ENCODE peak calls at places on chromosomes 12 and 14, in five cellular contexts. One of them, this sample, is unnamed.

GRCh38 chr12:3820122-3820521 is 53.1 kb downstream of the PARP11 start:
- DNase-seq in neural progenitor cell: no peak
- DNase-seq in SK-N-SH: no peak
- DNase-seq in HCT116: no peak
- DNase-seq in fibroblast of lung: peak; percentile 17
- DNase-seq in this sample: no peak

GRCh38 chr14:105919458-105920150 is 393.2 kb downstream of the TMEM121 start:
- DNase-seq in fibroblast of lung: no peak
- DNase-seq in HCT116: no peak
- DNase-seq in neural progenitor cell: no peak
- DNase-seq in SK-N-SH: no peak
- DNase-seq in this sample: no peak

GRCh38 chr14:76599556-76599955 is 161.7 kb upstream of the VASH1 start:
- DNase-seq in HCT116: no peak
- DNase-seq in fibroblast of lung: no peak
- DNase-seq in SK-N-SH: no peak
- DNase-seq in neural progenitor cell: no peak
- DNase-seq in this sample: no peak

GRCh38 chr12:26195250-26195640 is at the start of gene SSPN:
- DNase-seq in HCT116: no peak
- DNase-seq in SK-N-SH: peak; percentile 80
- DNase-seq in neural progenitor cell: peak; percentile 62
- DNase-seq in fibroblast of lung: peak; percentile 70
- DNase-seq in this sample: peak; percentile 73

GRCh38 chr14:71629765-71630502 is 302.3 kb upstream of the RGS6 start:
- DNase-seq in SK-N-SH: peak; percentile 72
- DNase-seq in neural progenitor cell: no peak
- DNase-seq in HCT116: no peak
- DNase-seq in fibroblast of lung: no peak
- DNase-seq in this sample: peak; percentile 58

GRCh38 chr12:84912191-84913142 is at the start of gene SLC6A15:
- DNase-seq in neural progenitor cell: peak; percentile 90
- DNase-seq in HCT116: no peak
- DNase-seq in SK-N-SH: peak; percentile 91
- DNase-seq in fibroblast of lung: peak; percentile 93
- DNase-seq in this sample: peak; percentile 86

GRCh38 chr12:112198120-112198733 is 72.9 kb downstream of the TRAFD1 start:
- DNase-seq in HCT116: peak; percentile 41
- DNase-seq in SK-N-SH: peak; percentile 78
- DNase-seq in fibroblast of lung: peak; percentile 61
- DNase-seq in neural progenitor cell: peak; percentile 85
- DNase-seq in this sample: peak; percentile 77

GRCh38 chr12:118645219-118645618 is 268.9 kb downstream of the SUDS3 start:
- DNase-seq in neural progenitor cell: peak; percentile 74
- DNase-seq in SK-N-SH: no peak
- DNase-seq in fibroblast of lung: no peak
- DNase-seq in HCT116: no peak
- DNase-seq in this sample: no peak

GRCh38 chr12:97283297-97283696 is 179.3 kb upstream of the RMST start:
- DNase-seq in neural progenitor cell: peak; percentile 32
- DNase-seq in HCT116: no peak
- DNase-seq in fibroblast of lung: no peak
- DNase-seq in SK-N-SH: peak; percentile 4
- DNase-seq in this sample: no peak

GRCh38 chr14:99733551-99734405 is 49.7 kb downstream of the CYP46A1 start:
- DNase-seq in SK-N-SH: no peak
- DNase-seq in neural progenitor cell: no peak
- DNase-seq in HCT116: no peak
- DNase-seq in fibroblast of lung: no peak
- DNase-seq in this sample: no peak

GRCh38 chr12:51307655-51308593 is 16.1 kb downstream of the BIN2 start:
- DNase-seq in SK-N-SH: no peak
- DNase-seq in HCT116: peak; percentile 35
- DNase-seq in fibroblast of lung: peak; percentile 83
- DNase-seq in neural progenitor cell: no peak
- DNase-seq in this sample: peak; percentile 76

GRCh38 chr14:96098309-96098998 is 59.3 kb downstream of the C14orf132 start:
- DNase-seq in neural progenitor cell: peak; percentile 85
- DNase-seq in fibroblast of lung: peak; percentile 79
- DNase-seq in HCT116: peak; percentile 64
- DNase-seq in SK-N-SH: peak; percentile 70
- DNase-seq in this sample: peak; percentile 77

GRCh38 chr14:70641548-70642312 is at the start of gene TTC9:
- DNase-seq in fibroblast of lung: no peak
- DNase-seq in HCT116: no peak
- DNase-seq in SK-N-SH: peak; percentile 89
- DNase-seq in neural progenitor cell: peak; percentile 78
- DNase-seq in this sample: peak; percentile 52

GRCh38 chr12:87290505-87290904 is 738.7 kb downstream of the C12orf50 start:
- DNase-seq in HCT116: no peak
- DNase-seq in neural progenitor cell: no peak
- DNase-seq in fibroblast of lung: no peak
- DNase-seq in SK-N-SH: no peak
- DNase-seq in this sample: no peak

GRCh38 chr14:93785423-93785822 is 2.9 kb downstream of the PRIMA1 start:
- DNase-seq in neural progenitor cell: no peak
- DNase-seq in SK-N-SH: peak; percentile 57
- DNase-seq in fibroblast of lung: no peak
- DNase-seq in HCT116: no peak
- DNase-seq in this sample: no peak

GRCh38 chr12:76560083-76560491 is 516 bp upstream of the OSBPL8 start:
- DNase-seq in HCT116: no peak
- DNase-seq in SK-N-SH: no peak
- DNase-seq in fibroblast of lung: no peak
- DNase-seq in neural progenitor cell: no peak
- DNase-seq in this sample: no peak

GRCh38 chr12:24759155-24759554 is 189.7 kb downstream of the BCAT1 start:
- DNase-seq in HCT116: no peak
- DNase-seq in SK-N-SH: no peak
- DNase-seq in neural progenitor cell: no peak
- DNase-seq in fibroblast of lung: no peak
- DNase-seq in this sample: peak; percentile 8

GRCh38 chr14:89352976-89353817 is 63.8 kb downstream of the FOXN3 start:
- DNase-seq in fibroblast of lung: no peak
- DNase-seq in neural progenitor cell: no peak
- DNase-seq in SK-N-SH: peak; percentile 48
- DNase-seq in HCT116: no peak
- DNase-seq in this sample: no peak

GRCh38 chr14:102951034-102951433 is 28.6 kb downstream of the AMN start:
- DNase-seq in fibroblast of lung: no peak
- DNase-seq in HCT116: no peak
- DNase-seq in SK-N-SH: no peak
- DNase-seq in neural progenitor cell: no peak
- DNase-seq in this sample: no peak

GRCh38 chr14:68306934-68307758 is 485.7 kb downstream of the ZFP36L1 start:
- DNase-seq in HCT116: peak; percentile 21
- DNase-seq in SK-N-SH: no peak
- DNase-seq in neural progenitor cell: no peak
- DNase-seq in fibroblast of lung: peak; percentile 90
- DNase-seq in this sample: peak; percentile 41

GRCh38 chr14:94542111-94542810 is 19.0 kb upstream of the SERPINA4 start:
- DNase-seq in neural progenitor cell: no peak
- DNase-seq in fibroblast of lung: no peak
- DNase-seq in HCT116: no peak
- DNase-seq in SK-N-SH: no peak
- DNase-seq in this sample: peak; percentile 49

GRCh38 chr14:90301580-90302181 is 30.1 kb downstream of the NRDE2 start:
- DNase-seq in SK-N-SH: peak; percentile 51
- DNase-seq in neural progenitor cell: peak; percentile 15
- DNase-seq in fibroblast of lung: peak; percentile 83
- DNase-seq in HCT116: no peak
- DNase-seq in this sample: peak; percentile 77

GRCh38 chr14:24224618-24225071 is 7.5 kb downstream of the NEDD8 start:
- DNase-seq in SK-N-SH: no peak
- DNase-seq in fibroblast of lung: peak; percentile 27
- DNase-seq in neural progenitor cell: no peak
- DNase-seq in HCT116: no peak
- DNase-seq in this sample: no peak

DNA sequence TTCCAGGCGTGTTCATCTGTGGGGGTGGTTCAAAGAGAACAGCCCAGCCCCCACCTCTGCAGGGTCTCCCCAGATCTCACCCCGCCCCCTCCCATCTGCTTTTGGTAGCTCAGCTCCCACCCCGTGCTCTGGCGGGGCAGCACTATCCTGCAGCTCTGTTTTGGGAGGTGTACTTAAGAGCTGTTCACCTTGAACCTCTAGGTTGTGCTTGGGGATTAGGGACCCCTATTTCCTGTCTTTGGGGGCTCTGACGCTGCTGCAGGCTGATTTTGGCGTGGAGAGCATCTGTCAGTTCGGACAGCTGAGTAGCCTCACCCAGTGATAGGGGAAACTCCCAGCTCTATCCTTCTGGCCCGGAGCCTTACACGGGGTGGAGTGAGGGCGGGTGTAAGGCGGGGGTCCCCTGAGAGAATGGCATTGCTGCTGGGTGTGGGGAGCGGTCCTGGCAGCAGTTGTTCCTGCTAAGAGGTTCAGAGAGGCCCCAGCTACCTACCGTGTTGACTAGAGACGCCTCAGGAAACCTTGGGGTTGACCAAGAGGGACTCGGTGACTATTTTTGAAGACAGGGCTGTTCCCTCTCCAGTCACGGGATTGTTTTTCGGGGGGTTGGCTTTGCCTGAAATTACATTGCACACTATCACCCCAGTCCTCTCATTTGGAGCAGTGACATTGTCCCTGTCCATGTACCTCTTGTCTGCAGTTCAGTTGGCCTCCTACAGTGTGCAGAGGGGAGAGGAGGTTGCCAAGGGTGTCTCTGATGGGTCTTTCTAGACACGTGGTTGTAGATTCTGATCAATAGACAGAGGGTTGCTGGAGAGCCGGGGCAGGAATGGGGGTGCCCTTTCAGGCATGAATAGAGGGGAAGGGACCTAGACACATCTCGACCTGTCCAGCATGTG is 954 bp downstream of the TMEM120B start:
- DNase-seq in SK-N-SH: no peak
- DNase-seq in neural progenitor cell: no peak
- DNase-seq in fibroblast of lung: peak; percentile 22
- DNase-seq in HCT116: no peak
- DNase-seq in this sample: peak; percentile 27
- H3K9ac ChIP-seq in SK-N-SH: peak overlapping the region; percentile 76
- H3K9ac ChIP-seq in neural progenitor cell: no peak overlapping the region
- H3K9ac ChIP-seq in fibroblast of lung: peak overlapping the region; percentile 90
- H3K9ac ChIP-seq in HCT116: peak overlapping the region; percentile 95
- H3K9ac ChIP-seq in this sample: peak overlapping the region; percentile 92

GRCh38 chr14:57869530-57870088 is 3.7 kb upstream of the SLC35F4 start:
- DNase-seq in fibroblast of lung: no peak
- DNase-seq in SK-N-SH: no peak
- DNase-seq in neural progenitor cell: no peak
- DNase-seq in HCT116: no peak
- DNase-seq in this sample: no peak

GRCh38 chr14:57866199-57866755 is 385 bp upstream of the SLC35F4 start:
- DNase-seq in neural progenitor cell: peak; percentile 4
- DNase-seq in SK-N-SH: no peak
- DNase-seq in fibroblast of lung: no peak
- DNase-seq in HCT116: no peak
- DNase-seq in this sample: no peak

GRCh38 chr14:57865450-57866198 is at the start of gene SLC35F4:
- DNase-seq in HCT116: no peak
- DNase-seq in fibroblast of lung: no peak
- DNase-seq in SK-N-SH: peak; percentile 22
- DNase-seq in neural progenitor cell: peak; percentile 92
- DNase-seq in this sample: peak; percentile 22

GRCh38 chr14:57863471-57863870 is 2.4 kb downstream of the SLC35F4 start:
- DNase-seq in SK-N-SH: no peak
- DNase-seq in neural progenitor cell: no peak
- DNase-seq in HCT116: no peak
- DNase-seq in fibroblast of lung: no peak
- DNase-seq in this sample: no peak

GRCh38 chr14:57865066-57865449 is 834 bp downstream of the SLC35F4 start:
- DNase-seq in fibroblast of lung: no peak
- DNase-seq in neural progenitor cell: no peak
- DNase-seq in SK-N-SH: peak; percentile 21
- DNase-seq in HCT116: no peak
- DNase-seq in this sample: no peak
- H3K9ac ChIP-seq in fibroblast of lung: no peak overlapping the region
- H3K9ac ChIP-seq in neural progenitor cell: no peak overlapping the region
- H3K9ac ChIP-seq in SK-N-SH: no peak overlapping the region
- H3K9ac ChIP-seq in HCT116: no peak overlapping the region
- H3K9ac ChIP-seq in this sample: no peak overlapping the region

GRCh38 chr12:92108651-92109050 is 37.0 kb downstream of the BTG1 start:
- DNase-seq in SK-N-SH: peak; percentile 20
- DNase-seq in fibroblast of lung: peak; percentile 89
- DNase-seq in neural progenitor cell: peak; percentile 59
- DNase-seq in HCT116: no peak
- DNase-seq in this sample: peak; percentile 75
- H3K9ac ChIP-seq in SK-N-SH: peak overlapping the region; percentile 10
- H3K9ac ChIP-seq in fibroblast of lung: no peak overlapping the region
- H3K9ac ChIP-seq in neural progenitor cell: no peak overlapping the region
- H3K9ac ChIP-seq in HCT116: no peak overlapping the region
- H3K9ac ChIP-seq in this sample: peak overlapping the region; percentile 46

GRCh38 chr12:168763-169525 is 45.0 kb downstream of the SLC6A12 start:
- DNase-seq in HCT116: no peak
- DNase-seq in SK-N-SH: no peak
- DNase-seq in fibroblast of lung: no peak
- DNase-seq in neural progenitor cell: no peak
- DNase-seq in this sample: peak; percentile 18
- H3K9ac ChIP-seq in HCT116: no peak overlapping the region
- H3K9ac ChIP-seq in SK-N-SH: no peak overlapping the region
- H3K9ac ChIP-seq in fibroblast of lung: no peak overlapping the region
- H3K9ac ChIP-seq in neural progenitor cell: no peak overlapping the region
- H3K9ac ChIP-seq in this sample: no peak overlapping the region

DNA sequence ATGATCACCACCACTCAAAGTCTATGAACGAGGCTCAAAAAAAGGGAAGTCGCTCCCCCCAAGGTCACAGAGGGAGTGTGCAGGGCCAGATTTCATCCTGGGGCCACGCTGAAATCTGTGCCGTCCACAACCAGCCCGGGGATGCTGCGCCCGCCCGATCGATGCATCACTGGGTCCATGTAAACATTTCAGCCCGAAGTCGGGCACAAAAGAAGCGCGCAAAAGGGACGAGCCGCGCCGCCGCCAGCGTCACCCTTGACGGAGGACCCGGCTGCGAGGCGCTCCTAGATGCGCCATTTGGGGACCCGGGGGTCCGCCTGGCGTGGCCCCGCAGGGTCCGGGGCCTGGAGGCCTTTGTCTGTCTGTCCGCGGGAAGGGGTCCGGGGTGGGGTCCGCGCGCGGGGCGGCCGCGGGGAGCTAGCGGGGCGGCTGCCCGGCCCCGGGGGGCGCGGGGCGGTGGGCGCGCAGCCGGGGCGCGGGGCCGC is 503 bp downstream of the FBXO21 start:
- DNase-seq in HCT116: no peak
- DNase-seq in fibroblast of lung: peak; percentile 40
- DNase-seq in neural progenitor cell: peak; percentile 65
- DNase-seq in SK-N-SH: peak; percentile 81
- DNase-seq in this sample: peak; percentile 67
- H3K9ac ChIP-seq in HCT116: peak overlapping the region; percentile 79
- H3K9ac ChIP-seq in fibroblast of lung: peak overlapping the region; percentile 71
- H3K9ac ChIP-seq in neural progenitor cell: peak overlapping the region; percentile 77
- H3K9ac ChIP-seq in SK-N-SH: peak overlapping the region; percentile 69
- H3K9ac ChIP-seq in this sample: peak overlapping the region; percentile 83